ENCODE peak calls at places on chromosome 11, in five cellular contexts. L, V, J, X and H are unnamed samples.

GRCh38 chr11:106286881-106287504 is 209.5 kb downstream of the AASDHPPT start:
- DNase-seq in L (no peak), V (no peak), J (no peak), X (no peak), H (no peak)

GRCh38 chr11:125441648-125442410 is 54.2 kb downstream of the FEZ1 start:
- DNase-seq in L (no peak), V (peak; percentile 77), J (no peak), X (no peak), H (no peak)

GRCh38 chr11:103529217-103529684 is 420.0 kb downstream of the DYNC2H1 start:
- DNase-seq in L (no peak), V (no peak), J (no peak), X (peak; percentile 45), H (peak; percentile 89)

GRCh38 chr11:112082729-112083128 is 3.8 kb downstream of the TIMM8B start:
- DNase-seq in L (no peak), V (no peak), J (no peak), X (no peak), H (peak; percentile 95)

GRCh38 chr11:57244911-57245310 is 7.9 kb upstream of the APLNR start:
- DNase-seq in L (no peak), V (no peak), J (no peak), X (no peak), H (no peak)

GRCh38 chr11:33936745-33937612 is 45.1 kb upstream of the LMO2 start:
- DNase-seq in L (no peak), V (no peak), J (no peak), X (no peak), H (peak; percentile 78)

GRCh38 chr11:6817668-6818067 is 18.2 kb upstream of the OR6A2 start:
- DNase-seq in L (peak; percentile 66), V (peak; percentile 87), J (no peak), X (no peak), H (no peak)

GRCh38 chr11:119673389-119674336 is 55.3 kb downstream of the NECTIN1 start:
- DNase-seq in L (no peak), V (no peak), J (no peak), X (no peak), H (no peak)

GRCh38 chr11:88178211-88178610 is 3.0 kb upstream of the RAB38 start:
- DNase-seq in L (no peak), V (no peak), J (no peak), X (no peak), H (no peak)

GRCh38 chr11:18617688-18618340 is 16.3 kb downstream of the SPTY2D1 start:
- DNase-seq in L (no peak), V (no peak), J (no peak), X (no peak), H (peak; percentile 33)

GRCh38 chr11:120305286-120305685 is 19.8 kb upstream of the TLCD5 start:
- DNase-seq in L (no peak), V (no peak), J (no peak), X (no peak), H (no peak)

GRCh38 chr11:47254381-47254780 is 3.4 kb upstream of the NR1H3 start:
- DNase-seq in L (no peak), V (no peak), J (no peak), X (no peak), H (peak; percentile 62)

GRCh38 chr11:128451651-128452470 is 135.5 kb downstream of the ETS1 start:
- DNase-seq in L (no peak), V (peak; percentile 37), J (no peak), X (no peak), H (no peak)

GRCh38 chr11:127470485-127470884 is 469.9 kb upstream of the KIRREL3 start:
- DNase-seq in L (no peak), V (no peak), J (no peak), X (no peak), H (peak; percentile 24)

GRCh38 chr11:70641366-70641765 is 243.0 kb downstream of the CTTN start:
- DNase-seq in L (no peak), V (peak; percentile 61), J (no peak), X (no peak), H (no peak)

GRCh38 chr11:16511109-16511806 is 154.9 kb upstream of the SOX6 start:
- DNase-seq in L (no peak), V (no peak), J (no peak), X (peak; percentile 7), H (peak; percentile 76)

GRCh38 chr11:33248416-33248957 is 8.7 kb upstream of the HIPK3 start:
- DNase-seq in L (no peak), V (no peak), J (no peak), X (no peak), H (peak; percentile 48)

GRCh38 chr11:23594755-23595154 is 734.5 kb upstream of the CCDC179 start:
- DNase-seq in L (no peak), V (no peak), J (no peak), X (no peak), H (no peak)

GRCh38 chr11:19398273-19398672 is 157.5 kb upstream of the E2F8 start:
- DNase-seq in L (no peak), V (no peak), J (no peak), X (no peak), H (no peak)

GRCh38 chr11:77106321-77106720 is 3.7 kb downstream of the OMP start:
- DNase-seq in L (no peak), V (no peak), J (no peak), X (no peak), H (no peak)

GRCh38 chr11:5013012-5013411 is 18.4 kb downstream of the OR51L1 start:
- DNase-seq in L (no peak), V (no peak), J (no peak), X (no peak), H (no peak)

GRCh38 chr11:12053606-12054361 is 45.4 kb upstream of the DKK3 start:
- DNase-seq in L (no peak), V (no peak), J (no peak), X (no peak), H (peak; percentile 81)

GRCh38 chr11:85809881-85810280 is 1.1 kb downstream of the SYTL2 start:
- DNase-seq in L (no peak), V (peak; percentile 53), J (no peak), X (no peak), H (peak; percentile 15)

GRCh38 chr11:74449369-74449931 is 17.9 kb downstream of the KCNE3 start:
- DNase-seq in L (no peak), V (peak; percentile 47), J (peak; percentile 30), X (peak; percentile 48), H (peak; percentile 81)

DNA sequence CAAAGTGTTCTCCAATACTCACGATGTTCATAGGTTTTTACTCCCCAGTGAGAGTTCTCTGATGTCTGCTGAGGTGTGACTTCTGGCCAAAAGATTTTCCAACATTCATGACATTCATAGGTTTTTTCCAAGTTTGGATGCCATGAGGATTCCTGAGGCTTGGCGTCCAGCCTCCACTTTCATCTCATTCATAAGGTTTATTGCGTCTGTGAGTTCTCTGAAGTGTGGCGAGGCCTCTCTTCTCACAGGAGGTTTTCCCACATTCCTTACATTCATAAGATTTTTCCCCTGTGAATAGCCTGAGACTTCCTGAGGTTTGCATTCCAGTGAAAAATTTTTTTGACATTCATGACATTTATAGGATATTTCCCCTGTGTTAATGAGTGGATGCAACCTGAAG is 1014.1 kb downstream of the LRRC4C start:
- DNase-seq in L (no peak), V (no peak), J (no peak), X (no peak), H (peak; percentile 16)
- H3K4me2 ChIP-seq in L (no peak overlapping the region), V (no peak overlapping the region), J (no peak overlapping the region), X (no peak overlapping the region), H (no peak overlapping the region)

GRCh38 chr11:59551651-59552521 is 40.5 kb downstream of the OR4D9 start:
- DNase-seq in L (no peak), V (peak; percentile 36), J (peak; percentile 58), X (no peak), H (peak; percentile 85)
- H2BK12ac ChIP-seq in L (no peak overlapping the region), V (no peak overlapping the region), J (no peak overlapping the region), X (no peak overlapping the region), H (no peak overlapping the region)

DNA sequence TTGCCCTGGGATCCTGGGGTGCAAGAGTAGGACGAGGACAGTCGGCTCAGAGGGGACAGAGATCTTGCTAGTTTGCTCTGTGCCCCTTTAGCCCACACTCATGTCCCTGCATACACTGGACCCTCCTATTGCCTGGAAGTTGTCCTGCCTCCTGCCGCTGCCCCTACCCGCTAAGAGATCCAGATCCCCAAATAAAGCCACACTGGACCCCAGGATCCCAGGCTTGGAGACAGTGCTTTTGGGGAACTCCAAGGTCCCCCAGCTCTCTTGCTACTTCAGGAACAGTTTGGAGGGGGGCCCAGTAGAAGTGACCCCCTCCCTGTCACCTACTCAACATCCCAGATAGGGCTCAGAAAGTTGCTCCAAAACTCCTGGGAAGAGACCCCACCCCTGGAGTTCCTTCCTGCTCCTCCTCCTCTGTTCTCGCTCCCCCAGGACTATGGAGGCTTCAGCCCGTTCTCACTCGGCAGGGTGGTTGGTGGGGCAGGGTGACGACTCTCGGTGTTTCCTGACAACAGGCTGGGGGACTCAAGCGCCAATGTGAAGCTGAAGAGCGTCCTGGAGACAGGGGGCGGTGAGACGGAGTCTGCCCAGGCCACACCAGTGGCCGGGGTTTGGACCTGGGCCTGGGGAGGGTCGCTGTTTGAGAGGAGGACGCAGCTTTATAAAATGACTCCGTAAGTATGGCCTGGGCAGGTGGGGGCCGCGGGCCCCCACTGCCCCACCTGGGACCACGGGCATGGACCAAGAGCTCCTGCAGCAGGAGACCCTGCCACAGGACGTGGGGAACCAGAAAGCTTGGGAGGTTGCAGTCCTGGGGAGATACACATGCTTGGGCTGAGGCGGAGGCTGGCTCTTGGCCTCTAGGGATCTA is 19.2 kb upstream of the TUB start:
- DNase-seq in L (no peak), V (no peak), J (no peak), X (no peak), H (no peak)
- H3K4me2 ChIP-seq in L (no peak overlapping the region), V (no peak overlapping the region), J (no peak overlapping the region), X (no peak overlapping the region), H (no peak overlapping the region)

GRCh38 chr11:93113824-93114223 is 84.0 kb downstream of the SLC36A4 start:
- DNase-seq in L (no peak), V (peak; percentile 49), J (no peak), X (no peak), H (no peak)
- H2BK12ac ChIP-seq in L (no peak overlapping the region), V (no peak overlapping the region), J (no peak overlapping the region), X (no peak overlapping the region), H (no peak overlapping the region)

DNA sequence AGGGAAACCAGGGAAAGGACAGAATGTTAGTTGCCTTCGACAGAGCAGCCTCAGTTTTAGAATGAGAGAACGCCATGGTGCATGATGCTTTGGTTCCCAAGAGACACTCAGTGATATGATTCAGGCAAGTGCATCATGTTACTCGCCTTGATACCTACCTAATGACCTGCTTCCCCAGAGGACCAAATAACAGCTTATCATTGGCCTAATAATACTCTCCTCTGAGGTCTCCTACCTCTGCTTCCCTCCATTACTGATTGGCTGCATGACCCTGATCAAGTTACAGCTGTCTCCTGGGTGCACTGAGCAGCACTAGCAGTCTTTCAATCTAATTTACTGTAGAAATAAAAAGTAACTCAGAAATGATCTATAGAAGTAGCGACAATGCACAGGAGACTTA is 979.7 kb upstream of the FAT3 start:
- DNase-seq in L (no peak), V (no peak), J (no peak), X (no peak), H (no peak)
- H3K4me2 ChIP-seq in L (no peak overlapping the region), V (no peak overlapping the region), J (no peak overlapping the region), X (no peak overlapping the region), H (no peak overlapping the region)